ENCODE peak calls at places on chromosomes 12 and 14, in four cellular contexts. Y is fibroblast of the aortic adventitia, W is astrocyte of the spinal cord, B is suprapubic skin. G is an unnamed sample.

GRCh38 chr14:98137626-98138025 is 1134.4 kb downstream of the BCL11B start:
- DNase-seq in Y (no peak), W (no peak), B (no peak), G (no peak)

GRCh38 chr12:21906919-21907642 is 34.1 kb downstream of the ABCC9 start:
- DNase-seq in Y (peak; percentile 49), W (no peak), B (no peak), G (no peak)

GRCh38 chr12:60981473-60981872 is 1278.7 kb upstream of the USP15 start:
- DNase-seq in Y (no peak), W (no peak), B (no peak), G (no peak)

GRCh38 chr12:58896278-58896677 is 24.0 kb downstream of the LRIG3 start:
- DNase-seq in Y (no peak), W (no peak), B (no peak), G (no peak)

GRCh38 chr12:26017484-26018211 is 59.2 kb downstream of the RASSF8 start:
- DNase-seq in Y (peak; percentile 54), W (no peak), B (no peak), G (peak; percentile 50)

GRCh38 chr14:44613061-44613712 is 106.1 kb upstream of the FSCB start:
- DNase-seq in Y (no peak), W (no peak), B (no peak), G (no peak)

GRCh38 chr12:51951843-51952722 is 584 bp downstream of the ACVR1B start:
- DNase-seq in Y (no peak), W (no peak), B (no peak), G (no peak)

GRCh38 chr14:102749833-102750775 is 27.1 kb upstream of the TRAF3 start:
- DNase-seq in Y (no peak), W (no peak), B (no peak), G (no peak)

GRCh38 chr12:5171701-5172100 is 128.0 kb downstream of the KCNA5 start:
- DNase-seq in Y (peak; percentile 50), W (peak; percentile 57), B (no peak), G (peak; percentile 42)

GRCh38 chr14:99183311-99183710 is 88.7 kb downstream of the BCL11B start:
- DNase-seq in Y (no peak), W (no peak), B (no peak), G (no peak)

GRCh38 chr12:47799357-47799955 is 20.2 kb downstream of the HDAC7 start:
- DNase-seq in Y (peak; percentile 53), W (no peak), B (no peak), G (no peak)

GRCh38 chr14:92929689-92930608 is 7.0 kb downstream of the CHGA start:
- DNase-seq in Y (no peak), W (no peak), B (no peak), G (no peak)

GRCh38 chr14:32757568-32757967 is 181.1 kb upstream of the NPAS3 start:
- DNase-seq in Y (no peak), W (no peak), B (no peak), G (peak; percentile 9)

GRCh38 chr12:29103539-29103974 is 45.5 kb upstream of the FAR2 start:
- DNase-seq in Y (no peak), W (no peak), B (no peak), G (no peak)

GRCh38 chr12:33322519-33322918 is 117.1 kb downstream of the SYT10 start:
- DNase-seq in Y (no peak), W (no peak), B (no peak), G (no peak)

GRCh38 chr14:49893309-49894213 is 679 bp downstream of the ARF6 start:
- DNase-seq in Y (no peak), W (no peak), B (peak; percentile 85), G (peak; percentile 54)

GRCh38 chr12:45381351-45381750 is 165.5 kb downstream of the ANO6 start:
- DNase-seq in Y (no peak), W (no peak), B (no peak), G (no peak)

GRCh38 chr12:117830471-117830870 is 138.3 kb downstream of the KSR2 start:
- DNase-seq in Y (no peak), W (no peak), B (no peak), G (no peak)

GRCh38 chr14:57928732-57929131 is 62.8 kb upstream of the SLC35F4 start:
- DNase-seq in Y (no peak), W (no peak), B (no peak), G (no peak)

GRCh38 chr12:113297621-113298471 is 37.1 kb downstream of the SLC8B1 start:
- DNase-seq in Y (no peak), W (no peak), B (no peak), G (no peak)

GRCh38 chr12:119695034-119695433 is 27.1 kb downstream of the PRKAB1 start:
- DNase-seq in Y (no peak), W (no peak), B (no peak), G (peak; percentile 23)

GRCh38 chr12:15897433-15897832 is 13.7 kb upstream of the DERA start:
- DNase-seq in Y (no peak), W (no peak), B (no peak), G (no peak)

GRCh38 chr12:18551703-18552102 is 186.1 kb downstream of the PLCZ1 start:
- DNase-seq in Y (no peak), W (no peak), B (no peak), G (peak; percentile 8)

GRCh38 chr12:18549598-18549997 is 188.2 kb downstream of the PLCZ1 start:
- DNase-seq in Y (no peak), W (no peak), B (no peak), G (no peak)

GRCh38 chr12:18556081-18556645 is 181.6 kb downstream of the PLCZ1 start:
- DNase-seq in Y (no peak), W (no peak), B (no peak), G (no peak)

GRCh38 chr12:18552829-18553228 is 185.0 kb downstream of the PLCZ1 start:
- DNase-seq in Y (no peak), W (no peak), B (no peak), G (no peak)
- TF ChIP-seq CTCF in Y (no peak), W (no peak), B (no peak), G (no peak)

GRCh38 chr12:50598321-50598862 is 93.6 kb downstream of the DIP2B start:
- DNase-seq in Y (peak; percentile 67), W (peak; percentile 22), B (no peak), G (peak; percentile 56)

GRCh38 chr12:50595667-50596066 is 90.9 kb downstream of the DIP2B start:
- DNase-seq in Y (no peak), W (no peak), B (no peak), G (no peak)

GRCh38 chr12:50599366-50600095 is 94.7 kb downstream of the DIP2B start:
- DNase-seq in Y (no peak), W (no peak), B (no peak), G (no peak)

GRCh38 chr12:50600364-50600763 is 95.6 kb downstream of the DIP2B start:
- DNase-seq in Y (no peak), W (no peak), B (no peak), G (no peak)

DNA sequence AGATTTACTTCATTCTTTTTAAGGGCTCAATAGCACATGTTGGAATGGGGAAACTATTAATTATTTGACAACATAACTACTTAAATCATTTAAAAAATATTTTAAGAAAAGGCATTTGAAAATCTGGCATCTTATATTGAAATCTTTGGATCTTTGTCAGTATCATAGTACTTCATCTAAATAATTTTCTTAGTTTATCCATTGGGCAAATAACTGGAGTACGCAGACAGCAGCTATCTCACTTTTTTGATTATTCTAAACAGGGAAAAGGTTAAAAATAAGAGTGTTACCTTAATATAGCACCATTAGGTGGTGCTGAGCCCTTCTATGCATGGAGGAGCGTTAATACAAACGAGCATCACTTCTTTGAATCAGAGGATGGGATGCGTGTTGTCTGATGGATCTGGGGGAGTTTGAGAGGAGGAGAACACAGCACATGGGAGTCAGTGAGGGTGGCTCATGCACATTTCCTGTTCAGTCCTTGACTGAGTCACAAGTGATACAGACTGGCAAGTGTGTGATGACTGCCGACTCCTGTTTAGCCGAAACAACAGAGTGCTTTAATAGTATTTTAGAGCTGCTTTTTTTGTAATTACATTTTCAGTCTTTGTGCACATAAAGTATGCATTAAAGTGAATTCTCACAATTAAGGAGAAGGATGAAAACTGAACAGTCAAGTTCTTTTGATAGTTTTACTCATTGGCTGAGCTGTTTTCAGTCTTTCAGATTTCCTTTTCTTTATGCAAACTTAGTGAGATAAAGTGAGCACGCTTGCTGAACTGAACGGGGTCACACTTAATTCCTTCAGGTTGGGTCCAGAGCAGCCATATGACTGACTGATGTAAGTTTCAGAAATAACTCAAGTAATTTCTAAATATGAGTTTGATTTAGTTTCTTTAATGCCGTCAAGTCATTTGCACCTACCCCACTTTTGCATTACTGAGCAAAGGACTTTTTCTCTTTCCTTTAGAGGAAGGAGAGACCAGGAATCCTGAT is 92.7 kb downstream of the DIP2B start:
- DNase-seq in Y (peak; percentile 77), W (peak; percentile 77), B (no peak), G (peak; percentile 91)
- H3K4me3 ChIP-seq in Y (no peak overlapping the region), W (no peak overlapping the region), B (no peak overlapping the region), G (peak overlapping the region; percentile 20)

GRCh38 chr14:68936980-68937379 is 42.1 kb downstream of the ACTN1 start:
- DNase-seq in Y (no peak), W (no peak), B (no peak), G (no peak)

GRCh38 chr14:68938515-68939423 is 40.3 kb downstream of the ACTN1 start:
- DNase-seq in Y (no peak), W (peak; percentile 65), B (no peak), G (peak; percentile 51)

GRCh38 chr14:68936476-68936875 is 42.6 kb downstream of the ACTN1 start:
- DNase-seq in Y (no peak), W (no peak), B (no peak), G (no peak)

GRCh38 chr14:68939424-68939892 is 39.6 kb downstream of the ACTN1 start:
- DNase-seq in Y (no peak), W (no peak), B (no peak), G (no peak)

DNA sequence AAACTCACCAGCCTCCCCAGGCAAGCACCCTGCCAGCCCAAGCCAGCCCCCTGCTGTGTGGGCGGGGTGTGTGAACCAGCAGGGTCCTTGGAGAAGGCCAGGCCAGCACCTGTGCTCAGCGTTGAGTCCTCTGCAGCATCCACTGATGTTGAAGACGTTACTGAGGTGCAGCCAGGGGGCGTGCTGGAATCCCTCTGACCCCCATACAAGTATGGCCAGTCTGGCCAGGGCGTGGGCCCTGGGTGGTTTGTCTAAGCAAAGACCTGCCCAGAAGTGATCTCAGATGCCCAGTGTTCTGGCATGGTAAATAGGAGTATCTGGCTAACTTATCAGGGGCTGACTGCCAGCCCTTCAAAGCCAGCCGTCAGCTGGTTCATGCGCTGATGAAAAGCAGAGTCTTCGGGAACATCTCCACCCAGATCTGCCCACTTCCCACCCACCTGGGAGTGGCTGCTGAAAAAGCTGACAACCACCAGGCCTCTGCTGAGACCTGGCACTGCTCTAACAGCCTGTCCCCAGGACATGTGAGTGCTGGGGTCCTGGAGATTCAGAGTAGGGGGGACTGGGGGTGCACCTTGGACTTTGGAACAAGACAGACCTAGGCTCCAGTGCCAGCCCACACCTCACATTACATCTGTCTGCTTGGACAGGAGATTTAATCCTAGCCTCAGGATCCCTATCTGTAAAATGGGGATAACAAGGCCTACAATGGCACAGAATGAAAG is 41.1 kb downstream of the ACTN1 start:
- DNase-seq in Y (no peak), W (peak; percentile 52), B (no peak), G (no peak)
- TF ChIP-seq CTCF in Y (no peak), W (peak; percentile 38), B (no peak), G (peak; percentile 29)

DNA sequence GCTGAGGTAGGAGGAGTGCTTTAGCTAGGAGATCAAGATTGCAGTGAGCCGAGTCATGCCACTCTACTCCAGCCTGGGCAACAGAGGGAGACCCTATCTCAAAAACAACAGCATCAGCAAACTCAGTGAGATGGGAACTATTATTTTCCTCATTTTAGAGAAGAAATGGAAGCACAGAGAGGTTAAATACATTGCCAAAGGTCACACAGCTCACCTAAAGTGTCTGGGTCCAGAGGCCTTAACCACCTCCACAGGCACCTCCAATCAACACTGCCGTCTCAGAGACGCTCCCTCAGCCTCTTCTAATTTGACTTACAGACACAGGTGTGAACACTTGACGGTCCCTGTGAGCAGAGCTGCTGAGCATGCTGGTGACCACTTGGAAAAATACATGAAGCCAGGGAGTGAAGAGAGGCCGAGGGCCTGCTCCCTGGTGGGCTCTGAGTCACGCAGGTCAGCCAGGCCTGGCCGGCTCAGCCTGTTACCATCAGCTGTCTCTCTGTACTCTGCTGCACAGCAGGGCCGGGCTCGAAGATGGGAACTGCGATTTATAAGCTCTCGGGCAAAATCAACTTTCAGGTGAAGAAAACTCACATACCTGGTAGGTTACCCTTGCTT is 77.5 kb upstream of the RASSF3 start:
- DNase-seq in Y (no peak), W (no peak), B (no peak), G (no peak)
- H3K4me3 ChIP-seq in Y (no peak overlapping the region), W (no peak overlapping the region), B (no peak overlapping the region), G (no peak overlapping the region)

G was measured in fibroblast of pulmonary artery.